ENCODE peak calls at places on chromosomes 5 and 9, in eight cellular contexts. G, L, C, B, W, V, A and T are unnamed samples.

GRCh38 chr9:37976714-37977477 is 73.0 kb upstream of the SLC25A51 start:
- DNase-seq in G (no peak), L (peak), C (no peak), B (no peak), W (no peak), V (no peak), A (peak), T (no peak)

GRCh38 chr5:42851441-42851840 is 39.7 kb upstream of the SELENOP start:
- DNase-seq in G (no peak), L (no peak), C (no peak), B (no peak), W (no peak), V (no peak), A (no peak), T (no peak)

GRCh38 chr9:136779808-136780207 is 11.3 kb upstream of the TMEM141 start:
- DNase-seq in G (no peak), L (no peak), C (no peak), B (no peak), W (no peak), V (no peak), A (no peak), T (no peak)

GRCh38 chr5:42950091-42950465 is 90.0 kb downstream of the ANXA2R start:
- DNase-seq in G (no peak), L (no peak), C (no peak), B (no peak), W (no peak), V (no peak), A (no peak), T (no peak)

GRCh38 chr5:135063511-135064234 is 29.6 kb upstream of the PITX1 start:
- DNase-seq in G (no peak), L (no peak), C (no peak), B (no peak), W (no peak), V (no peak), A (no peak), T (no peak)

GRCh38 chr5:82291429-82291828 is 13.3 kb upstream of the RPS23 start:
- DNase-seq in G (no peak), L (no peak), C (no peak), B (no peak), W (no peak), V (no peak), A (no peak), T (no peak)

GRCh38 chr9:93666279-93666784 is 89.9 kb downstream of the PHF2 start:
- DNase-seq in G (peak), L (no peak), C (no peak), B (no peak), W (no peak), V (no peak), A (no peak), T (no peak)

GRCh38 chr9:36922548-36922947 is 111.5 kb downstream of the PAX5 start:
- DNase-seq in G (no peak), L (no peak), C (no peak), B (no peak), W (no peak), V (no peak), A (peak), T (no peak)

GRCh38 chr9:136774416-136775045 is 10.2 kb upstream of the LCN15 start:
- DNase-seq in G (no peak), L (no peak), C (no peak), B (no peak), W (no peak), V (no peak), A (no peak), T (no peak)

GRCh38 chr5:78751872-78752271 is 103.3 kb upstream of the LHFPL2 start:
- DNase-seq in G (no peak), L (no peak), C (no peak), B (no peak), W (no peak), V (no peak), A (no peak), T (no peak)

GRCh38 chr9:126532019-126532462 is 81.7 kb upstream of the LMX1B start:
- DNase-seq in G (no peak), L (no peak), C (no peak), B (no peak), W (no peak), V (no peak), A (no peak), T (no peak)

GRCh38 chr9:130128251-130128650 is 44.0 kb upstream of the NCS1 start:
- DNase-seq in G (no peak), L (no peak), C (peak), B (no peak), W (no peak), V (peak), A (no peak), T (peak)

GRCh38 chr5:90909945-90910344 is 351.3 kb downstream of the ADGRV1 start:
- DNase-seq in G (no peak), L (no peak), C (no peak), B (no peak), W (no peak), V (no peak), A (no peak), T (no peak)

GRCh38 chr9:114275246-114275994 is 47.5 kb upstream of the ORM1 start:
- DNase-seq in G (peak), L (no peak), C (no peak), B (no peak), W (no peak), V (no peak), A (peak), T (no peak)

GRCh38 chr9:132042324-132042723 is 37.3 kb downstream of the MED27 start:
- DNase-seq in G (no peak), L (peak), C (no peak), B (peak), W (no peak), V (no peak), A (no peak), T (no peak)

GRCh38 chr9:123102380-123103113 is 69.1 kb downstream of the GPR21 start:
- DNase-seq in G (no peak), L (no peak), C (no peak), B (no peak), W (no peak), V (no peak), A (peak), T (no peak)

GRCh38 chr5:69468631-69469030 is 24.0 kb upstream of the OCLN start:
- DNase-seq in G (no peak), L (no peak), C (no peak), B (no peak), W (no peak), V (no peak), A (no peak), T (no peak)

GRCh38 chr5:10709409-10709808 is 51.6 kb downstream of the DAP start:
- DNase-seq in G (no peak), L (no peak), C (no peak), B (no peak), W (no peak), V (no peak), A (no peak), T (no peak)

GRCh38 chr9:98071737-98072136 is 15.2 kb downstream of the NANS start:
- DNase-seq in G (no peak), L (no peak), C (no peak), B (no peak), W (no peak), V (no peak), A (no peak), T (no peak)